ENCODE peak calls at places on chromosome 7, in four cellular contexts. Y, L, T and B are unnamed samples.

GRCh38 chr7:44633254-44634186 is 27.1 kb downstream of the OGDH start:
- DNase-seq in Y (peak; percentile 87), L (peak; percentile 88), T (peak; percentile 95), B (no peak)

GRCh38 chr7:29236071-29236580 is 41.6 kb downstream of the CHN2 start:
- DNase-seq in Y (no peak), L (no peak), T (no peak), B (no peak)

GRCh38 chr7:112186300-112186699 is 19.9 kb downstream of the DOCK4 start:
- DNase-seq in Y (no peak), L (no peak), T (no peak), B (no peak)

GRCh38 chr7:131196808-131197207 is 130.9 kb upstream of the MKLN1 start:
- DNase-seq in Y (no peak), L (no peak), T (peak; percentile 22), B (no peak)

GRCh38 chr7:93164766-93165165 is 16.6 kb upstream of the SAMD9L start:
- DNase-seq in Y (no peak), L (no peak), T (no peak), B (no peak)

GRCh38 chr7:151351027-151351426 is 9.4 kb downstream of the NUB1 start:
- DNase-seq in Y (no peak), L (no peak), T (no peak), B (peak; percentile 45)

GRCh38 chr7:110347091-110347490 is 743.8 kb upstream of the LRRN3 start:
- DNase-seq in Y (no peak), L (no peak), T (no peak), B (no peak)

GRCh38 chr7:77258014-77258413 is 58.4 kb upstream of the FGL2 start:
- DNase-seq in Y (no peak), L (no peak), T (no peak), B (no peak)

GRCh38 chr7:156793334-156793733 is 99.6 kb downstream of the LMBR1 start:
- DNase-seq in Y (no peak), L (no peak), T (no peak), B (no peak)

GRCh38 chr7:2796358-2797352 is 47.5 kb downstream of the GNA12 start:
- DNase-seq in Y (no peak), L (no peak), T (peak; percentile 91), B (no peak)

GRCh38 chr7:2800220-2800922 is 43.7 kb downstream of the GNA12 start:
- DNase-seq in Y (no peak), L (no peak), T (no peak), B (no peak)

GRCh38 chr7:2800923-2801682 is 43.0 kb downstream of the GNA12 start:
- DNase-seq in Y (no peak), L (no peak), T (no peak), B (peak; percentile 69)

GRCh38 chr7:2798669-2799068 is 45.4 kb downstream of the GNA12 start:
- DNase-seq in Y (no peak), L (no peak), T (no peak), B (no peak)

GRCh38 chr7:2799253-2799652 is 44.9 kb downstream of the GNA12 start:
- DNase-seq in Y (no peak), L (no peak), T (no peak), B (no peak)
- H3K4me1 ChIP-seq in Y (no peaks in the 10 kb centered on the region), L (peaks cover 8% of the 10 kb centered on the region), T (peaks cover 34% of the 10 kb centered on the region), B (peaks cover 39% of the 10 kb centered on the region)

GRCh38 chr7:96224682-96225081 is 97.2 kb downstream of the SLC25A13 start:
- DNase-seq in Y (no peak), L (no peak), T (peak; percentile 31), B (no peak)
- TF ChIP-seq CTCF in Y (no peak), L (peak; percentile 10), T (no peak), B (peak; percentile 35)

DNA sequence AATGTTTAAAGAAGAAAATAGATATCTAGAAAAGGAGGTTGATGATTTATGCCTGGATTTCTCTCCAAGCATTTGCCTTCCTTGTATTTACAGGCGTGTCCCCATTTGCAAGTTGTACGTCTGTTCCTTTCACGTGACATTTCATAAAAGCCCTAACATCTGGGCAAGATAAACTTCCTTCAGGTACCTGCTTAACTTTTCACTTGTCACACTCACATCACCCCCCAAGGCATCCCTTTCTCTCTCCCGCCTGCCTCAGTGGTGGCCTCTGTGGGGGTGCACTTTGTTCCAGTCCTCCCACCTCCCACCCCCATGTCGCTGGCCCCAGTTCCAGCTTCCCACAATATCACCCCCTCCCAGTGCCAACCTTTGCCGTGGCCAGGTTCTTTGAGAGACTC is 6.7 kb downstream of the TWIST1 start:
- DNase-seq in Y (no peak), L (no peak), T (no peak), B (no peak)
- H4K20me1 ChIP-seq in Y (no peaks in the 10 kb centered on the region), L (no peaks in the 10 kb centered on the region), T (no peaks in the 10 kb centered on the region), B (no peaks in the 10 kb centered on the region)

GRCh38 chr7:116530107-116530820 is 5.4 kb downstream of the CAV1 start:
- DNase-seq in Y (no peak), L (no peak), T (no peak), B (no peak)

GRCh38 chr7:116532102-116532501 is 7.3 kb downstream of the CAV1 start:
- DNase-seq in Y (no peak), L (no peak), T (no peak), B (no peak)

GRCh38 chr7:116535416-116535815 is 10.6 kb downstream of the CAV1 start:
- DNase-seq in Y (no peak), L (no peak), T (peak; percentile 61), B (no peak)

GRCh38 chr7:116538138-116538537 is 13.3 kb downstream of the CAV1 start:
- DNase-seq in Y (no peak), L (no peak), T (no peak), B (no peak)

DNA sequence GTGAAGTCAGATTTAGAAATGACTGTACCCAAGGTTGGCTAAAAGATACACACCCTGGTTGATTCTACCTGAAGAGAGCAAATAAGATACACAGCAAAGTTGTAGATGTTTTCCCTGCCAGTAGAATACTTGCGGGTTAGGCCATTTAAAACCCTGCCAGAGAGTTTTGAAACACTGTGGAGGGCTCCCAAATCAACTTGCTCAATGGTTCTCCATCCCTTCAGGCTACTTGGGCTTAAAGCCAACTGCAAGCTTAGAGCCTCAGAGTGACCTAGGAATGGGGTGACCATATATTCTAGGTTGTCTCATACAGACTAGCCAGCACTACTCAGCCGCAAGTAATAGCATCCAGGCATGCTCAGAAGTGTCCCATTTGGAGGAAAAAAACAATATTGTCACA is 10.0 kb downstream of the CAV1 start:
- DNase-seq in Y (no peak), L (no peak), T (no peak), B (no peak)
- H3K4me1 ChIP-seq in Y (peaks cover 13% of the 10 kb centered on the region), L (peaks cover 7% of the 10 kb centered on the region), T (peaks cover 42% of the 10 kb centered on the region), B (no peaks in the 10 kb centered on the region)